ENCODE peak calls at places on chromosome 13, in four cellular contexts. One of them, this sample, is unnamed.

GRCh38 chr13:94992277-94992989 is 280.1 kb upstream of the SOX21 start:
- DNase-seq in GM13976: no peak
- DNase-seq in lung: no peak
- DNase-seq in endodermal cell: no peak
- DNase-seq in this sample: no peak

GRCh38 chr13:107252021-107252420 is 684.1 kb upstream of the ARGLU1 start:
- DNase-seq in GM13976: no peak
- DNase-seq in lung: no peak
- DNase-seq in endodermal cell: no peak
- DNase-seq in this sample: no peak

GRCh38 chr13:95032114-95032513 is 269.1 kb downstream of the ABCC4 start:
- DNase-seq in GM13976: no peak
- DNase-seq in lung: no peak
- DNase-seq in endodermal cell: no peak
- DNase-seq in this sample: no peak

GRCh38 chr13:39765801-39766463 is 110.5 kb downstream of the COG6 start:
- DNase-seq in GM13976: no peak
- DNase-seq in lung: peak
- DNase-seq in endodermal cell: peak
- DNase-seq in this sample: no peak

GRCh38 chr13:25844559-25845434 is 207.0 kb downstream of the SHISA2 start:
- DNase-seq in GM13976: no peak
- DNase-seq in lung: no peak
- DNase-seq in endodermal cell: no peak
- DNase-seq in this sample: peak

GRCh38 chr13:44068169-44068568 is 188.5 kb downstream of the LACC1 start:
- DNase-seq in GM13976: no peak
- DNase-seq in lung: no peak
- DNase-seq in endodermal cell: no peak
- DNase-seq in this sample: no peak

GRCh38 chr13:75679459-75679858 is 43.3 kb downstream of the LMO7 start:
- DNase-seq in GM13976: no peak
- DNase-seq in lung: no peak
- DNase-seq in endodermal cell: no peak
- DNase-seq in this sample: no peak

GRCh38 chr13:29503041-29503837 is 92.2 kb downstream of the SLC7A1 start:
- DNase-seq in GM13976: no peak
- DNase-seq in lung: no peak
- DNase-seq in endodermal cell: peak
- DNase-seq in this sample: no peak

GRCh38 chr13:106033634-106034033 is 501.8 kb downstream of the EFNB2 start:
- DNase-seq in GM13976: no peak
- DNase-seq in lung: no peak
- DNase-seq in endodermal cell: no peak
- DNase-seq in this sample: no peak

GRCh38 chr13:99944606-99945005 is 27.0 kb downstream of the ZIC5 start:
- DNase-seq in GM13976: no peak
- DNase-seq in lung: no peak
- DNase-seq in endodermal cell: no peak
- DNase-seq in this sample: no peak

GRCh38 chr13:51605698-51606097 is 21.4 kb downstream of the WDFY2 start:
- DNase-seq in GM13976: no peak
- DNase-seq in lung: no peak
- DNase-seq in endodermal cell: no peak
- DNase-seq in this sample: no peak

GRCh38 chr13:40438999-40439797 is 227.2 kb downstream of the FOXO1 start:
- DNase-seq in GM13976: no peak
- DNase-seq in lung: no peak
- DNase-seq in endodermal cell: no peak
- DNase-seq in this sample: no peak

GRCh38 chr13:104318121-104318520 is 1251.9 kb upstream of the SLC10A2 start:
- DNase-seq in GM13976: no peak
- DNase-seq in lung: no peak
- DNase-seq in endodermal cell: no peak
- DNase-seq in this sample: no peak

GRCh38 chr13:75910591-75910990 is 274.5 kb downstream of the LMO7 start:
- DNase-seq in GM13976: no peak
- DNase-seq in lung: no peak
- DNase-seq in endodermal cell: no peak
- DNase-seq in this sample: no peak

GRCh38 chr13:99436013-99436412 is 65.3 kb upstream of the TM9SF2 start:
- DNase-seq in GM13976: no peak
- DNase-seq in lung: no peak
- DNase-seq in endodermal cell: no peak
- DNase-seq in this sample: no peak

GRCh38 chr13:66657165-66657895 is 572.8 kb downstream of the PCDH9 start:
- DNase-seq in GM13976: no peak
- DNase-seq in lung: peak
- DNase-seq in endodermal cell: no peak
- DNase-seq in this sample: no peak

GRCh38 chr13:51861728-51862300 is at the start of gene CCDC70:
- DNase-seq in GM13976: no peak
- DNase-seq in lung: no peak
- DNase-seq in endodermal cell: no peak
- DNase-seq in this sample: no peak

GRCh38 chr13:112516218-112516617 is 71.7 kb downstream of the TUBGCP3 start:
- DNase-seq in GM13976: no peak
- DNase-seq in lung: no peak
- DNase-seq in endodermal cell: no peak
- DNase-seq in this sample: no peak

GRCh38 chr13:109208522-109208921 is 577.9 kb downstream of the IRS2 start:
- DNase-seq in GM13976: no peak
- DNase-seq in lung: no peak
- DNase-seq in endodermal cell: no peak
- DNase-seq in this sample: no peak

GRCh38 chr13:30928971-30929370 is 3.5 kb upstream of the TEX26 start:
- DNase-seq in GM13976: no peak
- DNase-seq in lung: no peak
- DNase-seq in endodermal cell: no peak
- DNase-seq in this sample: no peak

GRCh38 chr13:108957369-108958012 is 328.1 kb downstream of the MYO16 start:
- DNase-seq in GM13976: no peak
- DNase-seq in lung: no peak
- DNase-seq in endodermal cell: no peak
- DNase-seq in this sample: no peak

GRCh38 chr13:98915563-98916348 is 62.1 kb downstream of the DOCK9 start:
- DNase-seq in GM13976: no peak
- DNase-seq in lung: no peak
- DNase-seq in endodermal cell: no peak
- DNase-seq in this sample: no peak

GRCh38 chr13:42363941-42364612 is 92.1 kb downstream of the AKAP11 start:
- DNase-seq in GM13976: no peak
- DNase-seq in lung: no peak
- DNase-seq in endodermal cell: peak
- DNase-seq in this sample: no peak

GRCh38 chr13:41458939-41459753 is 1.8 kb downstream of the RGCC start:
- DNase-seq in GM13976: peak
- DNase-seq in lung: peak
- DNase-seq in endodermal cell: peak
- DNase-seq in this sample: peak

GRCh38 chr13:94825507-94825906 is 113.2 kb upstream of the SOX21 start:
- DNase-seq in GM13976: no peak
- DNase-seq in lung: peak
- DNase-seq in endodermal cell: peak
- DNase-seq in this sample: no peak

GRCh38 chr13:113559901-113560644 is 24.5 kb upstream of the TFDP1 start:
- DNase-seq in GM13976: no peak
- DNase-seq in lung: peak
- DNase-seq in endodermal cell: peak
- DNase-seq in this sample: no peak

GRCh38 chr13:92622905-92623304 is 603.7 kb upstream of the GPC6 start:
- DNase-seq in GM13976: no peak
- DNase-seq in lung: no peak
- DNase-seq in endodermal cell: no peak
- DNase-seq in this sample: no peak

GRCh38 chr13:32124743-32125142 is 93.2 kb downstream of the FRY start:
- DNase-seq in GM13976: no peak
- DNase-seq in lung: no peak
- DNase-seq in endodermal cell: no peak
- DNase-seq in this sample: no peak

GRCh38 chr13:86298741-86299140 is 499.5 kb upstream of the SLITRK6 start:
- DNase-seq in GM13976: no peak
- DNase-seq in lung: no peak
- DNase-seq in endodermal cell: no peak
- DNase-seq in this sample: no peak

GRCh38 chr13:113592571-113592970 is 8.0 kb downstream of the TFDP1 start:
- DNase-seq in GM13976: peak
- DNase-seq in lung: no peak
- DNase-seq in endodermal cell: peak
- DNase-seq in this sample: no peak

GRCh38 chr13:59487883-59488282 is 675.8 kb downstream of the DIAPH3 start:
- DNase-seq in GM13976: no peak
- DNase-seq in lung: no peak
- DNase-seq in endodermal cell: no peak
- DNase-seq in this sample: no peak

GRCh38 chr13:59480857-59481256 is 682.9 kb downstream of the DIAPH3 start:
- DNase-seq in GM13976: no peak
- DNase-seq in lung: no peak
- DNase-seq in endodermal cell: no peak
- DNase-seq in this sample: no peak

GRCh38 chr13:59479629-59480028 is 684.1 kb downstream of the DIAPH3 start:
- DNase-seq in GM13976: no peak
- DNase-seq in lung: no peak
- DNase-seq in endodermal cell: peak
- DNase-seq in this sample: no peak

GRCh38 chr13:59480398-59480797 is 683.3 kb downstream of the DIAPH3 start:
- DNase-seq in GM13976: no peak
- DNase-seq in lung: no peak
- DNase-seq in endodermal cell: no peak
- DNase-seq in this sample: no peak

GRCh38 chr13:59483441-59484116 is 680.1 kb downstream of the DIAPH3 start:
- DNase-seq in GM13976: no peak
- DNase-seq in lung: no peak
- DNase-seq in endodermal cell: peak
- DNase-seq in this sample: no peak
- TF ChIP-seq CTCF in GM13976: no peak
- TF ChIP-seq CTCF in lung: no peak
- TF ChIP-seq CTCF in endodermal cell: no peak
- TF ChIP-seq CTCF in this sample: no peak

GRCh38 chr13:35840991-35841604 is 290.1 kb downstream of the DCLK1 start:
- DNase-seq in GM13976: no peak
- DNase-seq in lung: no peak
- DNase-seq in endodermal cell: no peak
- DNase-seq in this sample: no peak
- TF ChIP-seq CTCF in GM13976: no peak
- TF ChIP-seq CTCF in lung: no peak
- TF ChIP-seq CTCF in endodermal cell: no peak
- TF ChIP-seq CTCF in this sample: no peak

GRCh38 chr13:20544186-20544914 is 18.7 kb upstream of the CRYL1 start:
- DNase-seq in GM13976: no peak
- DNase-seq in lung: no peak
- DNase-seq in endodermal cell: no peak
- DNase-seq in this sample: no peak
- TF ChIP-seq CTCF in GM13976: no peak
- TF ChIP-seq CTCF in lung: no peak
- TF ChIP-seq CTCF in endodermal cell: no peak
- TF ChIP-seq CTCF in this sample: no peak

GRCh38 chr13:111398715-111399299 is 78.4 kb downstream of the TEX29 start:
- DNase-seq in GM13976: no peak
- DNase-seq in lung: no peak
- DNase-seq in endodermal cell: peak
- DNase-seq in this sample: no peak
- TF ChIP-seq CTCF in GM13976: no peak
- TF ChIP-seq CTCF in lung: no peak
- TF ChIP-seq CTCF in endodermal cell: no peak
- TF ChIP-seq CTCF in this sample: no peak

GRCh38 chr13:19890030-19890429 is 26.6 kb upstream of the ZMYM5 start:
- DNase-seq in GM13976: no peak
- DNase-seq in lung: no peak
- DNase-seq in endodermal cell: no peak
- DNase-seq in this sample: no peak

GRCh38 chr13:19888799-19889198 is 25.4 kb upstream of the ZMYM5 start:
- DNase-seq in GM13976: no peak
- DNase-seq in lung: no peak
- DNase-seq in endodermal cell: no peak
- DNase-seq in this sample: no peak
- TF ChIP-seq CTCF in GM13976: peak
- TF ChIP-seq CTCF in lung: no peak
- TF ChIP-seq CTCF in endodermal cell: no peak
- TF ChIP-seq CTCF in this sample: no peak

GRCh38 chr13:48976677-48977625 is 1.2 kb downstream of the FNDC3A start:
- DNase-seq in GM13976: no peak
- DNase-seq in lung: no peak
- DNase-seq in endodermal cell: no peak
- DNase-seq in this sample: no peak

GRCh38 chr13:48975926-48976676 is 389 bp downstream of the FNDC3A start:
- DNase-seq in GM13976: peak
- DNase-seq in lung: peak
- DNase-seq in endodermal cell: peak
- DNase-seq in this sample: peak

GRCh38 chr13:48973845-48974431 is 1.8 kb upstream of the FNDC3A start:
- DNase-seq in GM13976: no peak
- DNase-seq in lung: no peak
- DNase-seq in endodermal cell: no peak
- DNase-seq in this sample: no peak

GRCh38 chr13:48977973-48978372 is 2.3 kb downstream of the FNDC3A start:
- DNase-seq in GM13976: no peak
- DNase-seq in lung: no peak
- DNase-seq in endodermal cell: no peak
- DNase-seq in this sample: peak

DNA sequence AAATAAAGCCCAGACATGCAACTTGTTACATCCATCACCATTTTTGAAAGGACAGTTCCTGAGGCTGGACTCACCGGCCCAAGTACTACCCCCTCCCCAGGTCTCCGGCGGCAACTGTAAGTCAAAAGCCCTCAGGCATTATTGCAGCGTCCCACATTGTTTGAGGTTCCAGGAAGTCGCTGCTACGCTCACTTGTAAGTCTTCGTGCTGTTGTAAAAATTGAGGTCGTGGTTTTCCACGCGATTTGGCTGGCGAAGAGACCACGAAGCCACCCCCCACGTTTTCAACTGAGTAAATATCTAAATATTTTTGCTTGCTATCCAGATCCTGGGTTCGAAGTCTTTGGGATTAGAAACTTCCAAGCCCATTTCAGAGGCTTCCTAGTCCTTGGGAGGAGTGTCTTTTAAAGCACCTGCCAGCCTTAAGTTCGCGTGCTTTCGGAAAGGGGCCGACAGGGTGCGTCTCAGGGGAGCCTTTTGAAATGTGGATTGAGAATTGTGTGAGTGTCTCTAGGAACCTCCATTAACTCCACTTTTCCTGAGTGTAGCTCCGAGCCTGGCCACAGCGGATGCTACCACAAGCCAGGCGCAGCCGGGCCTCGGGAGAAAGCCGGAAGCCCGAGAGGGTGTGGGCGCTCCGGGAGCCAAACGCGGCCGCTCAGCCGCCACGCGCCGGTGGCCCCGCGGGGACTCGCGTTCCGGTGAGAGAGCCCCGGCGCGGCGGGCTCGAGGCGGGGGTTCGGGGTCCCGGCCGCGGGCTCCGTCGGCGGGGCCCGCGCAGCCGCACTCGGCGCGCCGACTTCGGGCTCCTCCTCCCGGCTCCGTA is at the start of gene FNDC3A:
- DNase-seq in GM13976: no peak
- DNase-seq in lung: peak
- DNase-seq in endodermal cell: peak
- DNase-seq in this sample: peak
- TF ChIP-seq CTCF in GM13976: no peak
- TF ChIP-seq CTCF in lung: no peak
- TF ChIP-seq CTCF in endodermal cell: peak
- TF ChIP-seq CTCF in this sample: no peak

This sample was measured in GM20000.